ENCODE peak calls at places on chromosomes 7 and 10, in six cellular contexts. One of them, this sample, is unnamed.

GRCh38 chr10:71259282-71259681 is 46.9 kb downstream of the UNC5B start:
- ATAC-seq in lower lobe of right lung: no peak
- ATAC-seq in sciatic nerve: no peak
- ATAC-seq in left cardiac atrium: no peak
- ATAC-seq in Right ventricle myocardium superior: no peak
- ATAC-seq in upper lobe of right lung: no peak
- ATAC-seq in this sample: no peak

GRCh38 chr7:29102554-29103151 is 43.7 kb downstream of the CPVL start:
- ATAC-seq in lower lobe of right lung: peak; percentile 73
- ATAC-seq in sciatic nerve: peak; percentile 73
- ATAC-seq in left cardiac atrium: peak; percentile 81
- ATAC-seq in Right ventricle myocardium superior: peak; percentile 80
- ATAC-seq in upper lobe of right lung: peak; percentile 76
- ATAC-seq in this sample: no peak

GRCh38 chr10:48693206-48693605 is 8.5 kb downstream of the WDFY4 start:
- ATAC-seq in lower lobe of right lung: no peak
- ATAC-seq in sciatic nerve: no peak
- ATAC-seq in left cardiac atrium: no peak
- ATAC-seq in Right ventricle myocardium superior: no peak
- ATAC-seq in upper lobe of right lung: no peak
- ATAC-seq in this sample: no peak

GRCh38 chr10:481636-482035 is 207.8 kb downstream of the DIP2C start:
- ATAC-seq in lower lobe of right lung: no peak
- ATAC-seq in sciatic nerve: peak; percentile 10
- ATAC-seq in left cardiac atrium: no peak
- ATAC-seq in Right ventricle myocardium superior: no peak
- ATAC-seq in upper lobe of right lung: no peak
- ATAC-seq in this sample: no peak

GRCh38 chr7:5284304-5285281 is 1.9 kb downstream of the SLC29A4 start:
- ATAC-seq in lower lobe of right lung: peak; percentile 53
- ATAC-seq in sciatic nerve: peak; percentile 30
- ATAC-seq in left cardiac atrium: peak; percentile 31
- ATAC-seq in Right ventricle myocardium superior: peak; percentile 16
- ATAC-seq in upper lobe of right lung: peak; percentile 65
- ATAC-seq in this sample: peak; percentile 37

GRCh38 chr7:33705333-33705833 is 200.0 kb upstream of the BMPER start:
- ATAC-seq in lower lobe of right lung: no peak
- ATAC-seq in sciatic nerve: no peak
- ATAC-seq in left cardiac atrium: no peak
- ATAC-seq in Right ventricle myocardium superior: no peak
- ATAC-seq in upper lobe of right lung: no peak
- ATAC-seq in this sample: no peak

GRCh38 chr7:151404216-151405011 is 5.4 kb downstream of the WDR86 start:
- ATAC-seq in lower lobe of right lung: peak; percentile 83
- ATAC-seq in sciatic nerve: peak; percentile 83
- ATAC-seq in left cardiac atrium: peak; percentile 66
- ATAC-seq in Right ventricle myocardium superior: peak; percentile 53
- ATAC-seq in upper lobe of right lung: peak; percentile 90
- ATAC-seq in this sample: peak; percentile 1

GRCh38 chr7:157555308-157555707 is 218.5 kb downstream of the DNAJB6 start:
- ATAC-seq in lower lobe of right lung: no peak
- ATAC-seq in sciatic nerve: no peak
- ATAC-seq in left cardiac atrium: peak; percentile 50
- ATAC-seq in Right ventricle myocardium superior: no peak
- ATAC-seq in upper lobe of right lung: peak; percentile 14
- ATAC-seq in this sample: no peak

GRCh38 chr10:44925224-44925623 is 14.1 kb downstream of the TMEM72 start:
- ATAC-seq in lower lobe of right lung: no peak
- ATAC-seq in sciatic nerve: no peak
- ATAC-seq in left cardiac atrium: no peak
- ATAC-seq in Right ventricle myocardium superior: no peak
- ATAC-seq in upper lobe of right lung: peak; percentile 4
- ATAC-seq in this sample: no peak

GRCh38 chr7:137135654-137136350 is 207.7 kb downstream of the PTN start:
- ATAC-seq in lower lobe of right lung: no peak
- ATAC-seq in sciatic nerve: no peak
- ATAC-seq in left cardiac atrium: no peak
- ATAC-seq in Right ventricle myocardium superior: no peak
- ATAC-seq in upper lobe of right lung: no peak
- ATAC-seq in this sample: no peak

GRCh38 chr7:128827248-128827958 is 2.8 kb upstream of the FLNC start:
- ATAC-seq in lower lobe of right lung: no peak
- ATAC-seq in sciatic nerve: peak; percentile 43
- ATAC-seq in left cardiac atrium: peak; percentile 57
- ATAC-seq in Right ventricle myocardium superior: peak; percentile 53
- ATAC-seq in upper lobe of right lung: no peak
- ATAC-seq in this sample: no peak

GRCh38 chr10:132175401-132175800 is 11.3 kb upstream of the DPYSL4 start:
- ATAC-seq in lower lobe of right lung: no peak
- ATAC-seq in sciatic nerve: no peak
- ATAC-seq in left cardiac atrium: no peak
- ATAC-seq in Right ventricle myocardium superior: no peak
- ATAC-seq in upper lobe of right lung: no peak
- ATAC-seq in this sample: no peak

GRCh38 chr10:70137927-70138883 is 5.6 kb upstream of the AIFM2 start:
- ATAC-seq in lower lobe of right lung: no peak
- ATAC-seq in sciatic nerve: no peak
- ATAC-seq in left cardiac atrium: no peak
- ATAC-seq in Right ventricle myocardium superior: no peak
- ATAC-seq in upper lobe of right lung: no peak
- ATAC-seq in this sample: no peak

GRCh38 chr7:27922907-27923306 is 182.9 kb downstream of the TAX1BP1 start:
- ATAC-seq in lower lobe of right lung: no peak
- ATAC-seq in sciatic nerve: no peak
- ATAC-seq in left cardiac atrium: peak; percentile 23
- ATAC-seq in Right ventricle myocardium superior: peak; percentile 54
- ATAC-seq in upper lobe of right lung: no peak
- ATAC-seq in this sample: peak; percentile 91

GRCh38 chr7:117165656-117166055 is 157.2 kb downstream of the WNT2 start:
- ATAC-seq in lower lobe of right lung: peak; percentile 81
- ATAC-seq in sciatic nerve: peak; percentile 72
- ATAC-seq in left cardiac atrium: peak; percentile 87
- ATAC-seq in Right ventricle myocardium superior: peak; percentile 89
- ATAC-seq in upper lobe of right lung: peak; percentile 91
- ATAC-seq in this sample: peak; percentile 58

GRCh38 chr7:64869121-64869725 is 33.9 kb upstream of the ZNF273 start:
- ATAC-seq in lower lobe of right lung: no peak
- ATAC-seq in sciatic nerve: no peak
- ATAC-seq in left cardiac atrium: no peak
- ATAC-seq in Right ventricle myocardium superior: no peak
- ATAC-seq in upper lobe of right lung: no peak
- ATAC-seq in this sample: no peak

GRCh38 chr10:661891-662605 is 27.4 kb downstream of the DIP2C start:
- ATAC-seq in lower lobe of right lung: no peak
- ATAC-seq in sciatic nerve: no peak
- ATAC-seq in left cardiac atrium: no peak
- ATAC-seq in Right ventricle myocardium superior: no peak
- ATAC-seq in upper lobe of right lung: no peak
- ATAC-seq in this sample: no peak

GRCh38 chr7:50368366-50368765 is 63.9 kb downstream of the IKZF1 start:
- ATAC-seq in lower lobe of right lung: no peak
- ATAC-seq in sciatic nerve: no peak
- ATAC-seq in left cardiac atrium: no peak
- ATAC-seq in Right ventricle myocardium superior: no peak
- ATAC-seq in upper lobe of right lung: no peak
- ATAC-seq in this sample: no peak

GRCh38 chr10:34297551-34298370 is 517.3 kb downstream of the PARD3 start:
- ATAC-seq in lower lobe of right lung: no peak
- ATAC-seq in sciatic nerve: no peak
- ATAC-seq in left cardiac atrium: no peak
- ATAC-seq in Right ventricle myocardium superior: no peak
- ATAC-seq in upper lobe of right lung: no peak
- ATAC-seq in this sample: no peak

GRCh38 chr10:107649249-107649648 is 484.7 kb upstream of the SORCS1 start:
- ATAC-seq in lower lobe of right lung: no peak
- ATAC-seq in sciatic nerve: no peak
- ATAC-seq in left cardiac atrium: no peak
- ATAC-seq in Right ventricle myocardium superior: no peak
- ATAC-seq in upper lobe of right lung: no peak
- ATAC-seq in this sample: no peak

GRCh38 chr7:130420943-130421578 is 19.8 kb downstream of the CEP41 start:
- ATAC-seq in lower lobe of right lung: no peak
- ATAC-seq in sciatic nerve: peak; percentile 45
- ATAC-seq in left cardiac atrium: no peak
- ATAC-seq in Right ventricle myocardium superior: no peak
- ATAC-seq in upper lobe of right lung: no peak
- ATAC-seq in this sample: no peak

GRCh38 chr7:159064121-159064815 is 80.4 kb downstream of the VIPR2 start:
- ATAC-seq in lower lobe of right lung: peak; percentile 7
- ATAC-seq in sciatic nerve: no peak
- ATAC-seq in left cardiac atrium: peak; percentile 20
- ATAC-seq in Right ventricle myocardium superior: no peak
- ATAC-seq in upper lobe of right lung: no peak
- ATAC-seq in this sample: peak; percentile 44

GRCh38 chr10:70135046-70135445 is 2.4 kb upstream of the AIFM2 start:
- ATAC-seq in lower lobe of right lung: no peak
- ATAC-seq in sciatic nerve: no peak
- ATAC-seq in left cardiac atrium: no peak
- ATAC-seq in Right ventricle myocardium superior: no peak
- ATAC-seq in upper lobe of right lung: no peak
- ATAC-seq in this sample: no peak

GRCh38 chr7:13948019-13948781 is 41.3 kb downstream of the ETV1 start:
- ATAC-seq in lower lobe of right lung: no peak
- ATAC-seq in sciatic nerve: no peak
- ATAC-seq in left cardiac atrium: no peak
- ATAC-seq in Right ventricle myocardium superior: no peak
- ATAC-seq in upper lobe of right lung: no peak
- ATAC-seq in this sample: no peak

GRCh38 chr7:125643302-125643701 is 713.7 kb upstream of the POT1 start:
- ATAC-seq in lower lobe of right lung: no peak
- ATAC-seq in sciatic nerve: no peak
- ATAC-seq in left cardiac atrium: no peak
- ATAC-seq in Right ventricle myocardium superior: no peak
- ATAC-seq in upper lobe of right lung: no peak
- ATAC-seq in this sample: no peak

GRCh38 chr7:100794741-100795140 is 32.6 kb downstream of the EPHB4 start:
- ATAC-seq in lower lobe of right lung: no peak
- ATAC-seq in sciatic nerve: no peak
- ATAC-seq in left cardiac atrium: no peak
- ATAC-seq in Right ventricle myocardium superior: no peak
- ATAC-seq in upper lobe of right lung: no peak
- ATAC-seq in this sample: no peak

GRCh38 chr10:7606977-7607404 is 59.8 kb downstream of the ITIH5 start:
- ATAC-seq in lower lobe of right lung: peak; percentile 38
- ATAC-seq in sciatic nerve: no peak
- ATAC-seq in left cardiac atrium: peak; percentile 31
- ATAC-seq in Right ventricle myocardium superior: peak; percentile 59
- ATAC-seq in upper lobe of right lung: peak; percentile 47
- ATAC-seq in this sample: no peak

GRCh38 chr7:42736931-42737330 is 174.9 kb downstream of the C7orf25 start:
- ATAC-seq in lower lobe of right lung: no peak
- ATAC-seq in sciatic nerve: no peak
- ATAC-seq in left cardiac atrium: no peak
- ATAC-seq in Right ventricle myocardium superior: no peak
- ATAC-seq in upper lobe of right lung: no peak
- ATAC-seq in this sample: no peak

GRCh38 chr10:119619215-119619614 is 22.5 kb upstream of the TIAL1 start:
- ATAC-seq in lower lobe of right lung: no peak
- ATAC-seq in sciatic nerve: no peak
- ATAC-seq in left cardiac atrium: no peak
- ATAC-seq in Right ventricle myocardium superior: no peak
- ATAC-seq in upper lobe of right lung: no peak
- ATAC-seq in this sample: no peak

GRCh38 chr10:110992011-110992800 is 72.8 kb downstream of the SHOC2 start:
- ATAC-seq in lower lobe of right lung: no peak
- ATAC-seq in sciatic nerve: no peak
- ATAC-seq in left cardiac atrium: no peak
- ATAC-seq in Right ventricle myocardium superior: no peak
- ATAC-seq in upper lobe of right lung: no peak
- ATAC-seq in this sample: no peak

GRCh38 chr10:30587522-30588031 is 42.0 kb downstream of the LYZL2 start:
- ATAC-seq in lower lobe of right lung: peak; percentile 74
- ATAC-seq in sciatic nerve: peak; percentile 31
- ATAC-seq in left cardiac atrium: peak; percentile 50
- ATAC-seq in Right ventricle myocardium superior: no peak
- ATAC-seq in upper lobe of right lung: peak; percentile 81
- ATAC-seq in this sample: peak; percentile 94